ENCODE peak calls at places on chromosomes 1 and 21, in ten cellular contexts. One of them, this sample, is unnamed.

GRCh38 chr1:157096881-157097280 is 2.7 kb downstream of the ETV3L start:
- DNase-seq in NT2/D1: no peak
- DNase-seq in cardiac muscle cell: no peak
- DNase-seq in tibial artery: no peak
- DNase-seq in K562: no peak
- DNase-seq in CD8-positive, alpha-beta memory T cell: no peak
- DNase-seq in aorta: no peak
- DNase-seq in breast epithelium: no peak
- DNase-seq in suprapubic skin: no peak
- DNase-seq in pancreas: no peak
- DNase-seq in this sample: no peak

GRCh38 chr1:222928212-222928611 is 113.4 kb downstream of the DISP1 start:
- DNase-seq in NT2/D1: peak; percentile 89
- DNase-seq in cardiac muscle cell: peak; percentile 91
- DNase-seq in tibial artery: peak; percentile 40
- DNase-seq in K562: peak; percentile 10
- DNase-seq in CD8-positive, alpha-beta memory T cell: no peak
- DNase-seq in aorta: no peak
- DNase-seq in breast epithelium: no peak
- DNase-seq in suprapubic skin: peak; percentile 63
- DNase-seq in pancreas: peak; percentile 76
- DNase-seq in this sample: peak; percentile 65

GRCh38 chr1:27862671-27863551 is 9.4 kb upstream of the THEMIS2 start:
- DNase-seq in NT2/D1: peak; percentile 46
- DNase-seq in cardiac muscle cell: no peak
- DNase-seq in tibial artery: peak; percentile 86
- DNase-seq in K562: peak; percentile 50
- DNase-seq in CD8-positive, alpha-beta memory T cell: no peak
- DNase-seq in aorta: no peak
- DNase-seq in breast epithelium: no peak
- DNase-seq in suprapubic skin: no peak
- DNase-seq in pancreas: peak; percentile 25
- DNase-seq in this sample: peak; percentile 59

GRCh38 chr1:1023700-1024099 is 3.8 kb downstream of the AGRN start:
- DNase-seq in NT2/D1: no peak
- DNase-seq in cardiac muscle cell: no peak
- DNase-seq in tibial artery: no peak
- DNase-seq in K562: no peak
- DNase-seq in CD8-positive, alpha-beta memory T cell: no peak
- DNase-seq in aorta: no peak
- DNase-seq in breast epithelium: no peak
- DNase-seq in suprapubic skin: no peak
- DNase-seq in pancreas: no peak
- DNase-seq in this sample: no peak

GRCh38 chr1:219567341-219567947 is 45.5 kb downstream of the ZC3H11B start:
- DNase-seq in NT2/D1: no peak
- DNase-seq in cardiac muscle cell: peak; percentile 56
- DNase-seq in tibial artery: no peak
- DNase-seq in K562: peak; percentile 47
- DNase-seq in CD8-positive, alpha-beta memory T cell: no peak
- DNase-seq in aorta: no peak
- DNase-seq in breast epithelium: no peak
- DNase-seq in suprapubic skin: no peak
- DNase-seq in pancreas: no peak
- DNase-seq in this sample: no peak

GRCh38 chr21:32795802-32796489 is 24.4 kb upstream of the PAXBP1 start:
- DNase-seq in NT2/D1: no peak
- DNase-seq in cardiac muscle cell: no peak
- DNase-seq in tibial artery: no peak
- DNase-seq in K562: no peak
- DNase-seq in CD8-positive, alpha-beta memory T cell: no peak
- DNase-seq in aorta: no peak
- DNase-seq in breast epithelium: no peak
- DNase-seq in suprapubic skin: no peak
- DNase-seq in pancreas: no peak
- DNase-seq in this sample: no peak

GRCh38 chr1:97827887-97828286 is 92.9 kb downstream of the DPYD start:
- DNase-seq in NT2/D1: no peak
- DNase-seq in cardiac muscle cell: no peak
- DNase-seq in tibial artery: no peak
- DNase-seq in K562: no peak
- DNase-seq in CD8-positive, alpha-beta memory T cell: no peak
- DNase-seq in aorta: no peak
- DNase-seq in breast epithelium: no peak
- DNase-seq in suprapubic skin: no peak
- DNase-seq in pancreas: no peak
- DNase-seq in this sample: no peak

GRCh38 chr1:54173681-54174080 is 20.9 kb upstream of the CDCP2 start:
- DNase-seq in NT2/D1: no peak
- DNase-seq in cardiac muscle cell: peak; percentile 34
- DNase-seq in tibial artery: no peak
- DNase-seq in K562: no peak
- DNase-seq in CD8-positive, alpha-beta memory T cell: no peak
- DNase-seq in aorta: no peak
- DNase-seq in breast epithelium: no peak
- DNase-seq in suprapubic skin: no peak
- DNase-seq in pancreas: no peak
- DNase-seq in this sample: no peak

DNA sequence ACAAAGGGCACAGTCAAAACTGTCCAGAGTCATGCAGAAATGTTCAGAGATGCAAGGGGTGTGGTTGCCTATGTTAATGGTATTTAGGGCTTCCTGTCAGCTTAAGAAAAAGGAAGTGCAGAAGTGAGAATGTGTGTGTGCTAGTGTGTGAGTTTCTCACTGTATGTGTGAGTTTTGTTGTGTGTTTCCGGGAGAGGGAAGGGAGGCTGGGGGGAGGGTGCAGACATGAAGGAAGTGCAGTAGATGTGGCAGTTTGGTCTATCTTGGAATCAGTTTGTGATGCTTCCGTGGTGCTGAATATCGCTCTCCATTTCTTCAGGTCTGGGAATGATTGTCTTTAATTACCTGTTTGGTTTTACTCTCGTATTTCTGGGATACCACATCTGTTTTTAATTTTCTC is 16.5 kb upstream of the ATP6V1G3 start:
- DNase-seq in NT2/D1: no peak
- DNase-seq in cardiac muscle cell: no peak
- DNase-seq in tibial artery: peak; percentile 61
- DNase-seq in K562: peak; percentile 53
- DNase-seq in CD8-positive, alpha-beta memory T cell: peak; percentile 84
- DNase-seq in aorta: no peak
- DNase-seq in breast epithelium: no peak
- DNase-seq in suprapubic skin: no peak
- DNase-seq in pancreas: no peak
- DNase-seq in this sample: peak; percentile 21
- H3K4me1 ChIP-seq in NT2/D1: no peaks in the 10 kb centered on the region
- H3K4me1 ChIP-seq in cardiac muscle cell: no peaks in the 10 kb centered on the region
- H3K4me1 ChIP-seq in tibial artery: no peaks in the 10 kb centered on the region
- H3K4me1 ChIP-seq in K562: no peaks in the 10 kb centered on the region
- H3K4me1 ChIP-seq in CD8-positive, alpha-beta memory T cell: peaks cover 82% of the 10 kb centered on the region
- H3K4me1 ChIP-seq in aorta: no peaks in the 10 kb centered on the region
- H3K4me1 ChIP-seq in breast epithelium: no peaks in the 10 kb centered on the region
- H3K4me1 ChIP-seq in suprapubic skin: peaks cover 4% of the 10 kb centered on the region
- H3K4me1 ChIP-seq in pancreas: no peaks in the 10 kb centered on the region
- H3K4me1 ChIP-seq in this sample: no peaks in the 10 kb centered on the region

GRCh38 chr1:227947425-227947677 is 381 bp downstream of the WNT9A start:
- DNase-seq in NT2/D1: no peak
- DNase-seq in cardiac muscle cell: no peak
- DNase-seq in tibial artery: no peak
- DNase-seq in K562: no peak
- DNase-seq in CD8-positive, alpha-beta memory T cell: peak; percentile 41
- DNase-seq in aorta: no peak
- DNase-seq in breast epithelium: peak; percentile 49
- DNase-seq in suprapubic skin: no peak
- DNase-seq in pancreas: no peak
- DNase-seq in this sample: no peak

GRCh38 chr1:227946624-227947424 is 908 bp downstream of the WNT9A start:
- DNase-seq in NT2/D1: peak; percentile 80
- DNase-seq in cardiac muscle cell: peak; percentile 90
- DNase-seq in tibial artery: peak; percentile 60
- DNase-seq in K562: peak; percentile 83
- DNase-seq in CD8-positive, alpha-beta memory T cell: peak; percentile 67
- DNase-seq in aorta: peak; percentile 86
- DNase-seq in breast epithelium: peak; percentile 85
- DNase-seq in suprapubic skin: peak; percentile 75
- DNase-seq in pancreas: peak; percentile 95
- DNase-seq in this sample: peak; percentile 77

GRCh38 chr1:227944066-227944930 is 3.4 kb downstream of the WNT9A start:
- DNase-seq in NT2/D1: no peak
- DNase-seq in cardiac muscle cell: no peak
- DNase-seq in tibial artery: no peak
- DNase-seq in K562: no peak
- DNase-seq in CD8-positive, alpha-beta memory T cell: peak; percentile 35
- DNase-seq in aorta: peak; percentile 52
- DNase-seq in breast epithelium: peak; percentile 49
- DNase-seq in suprapubic skin: peak; percentile 50
- DNase-seq in pancreas: no peak
- DNase-seq in this sample: no peak

GRCh38 chr1:227944931-227945890 is 2.5 kb downstream of the WNT9A start:
- DNase-seq in NT2/D1: no peak
- DNase-seq in cardiac muscle cell: peak; percentile 22
- DNase-seq in tibial artery: no peak
- DNase-seq in K562: no peak
- DNase-seq in CD8-positive, alpha-beta memory T cell: peak; percentile 45
- DNase-seq in aorta: peak; percentile 66
- DNase-seq in breast epithelium: peak; percentile 53
- DNase-seq in suprapubic skin: peak; percentile 63
- DNase-seq in pancreas: peak; percentile 83
- DNase-seq in this sample: peak; percentile 38

DNA sequence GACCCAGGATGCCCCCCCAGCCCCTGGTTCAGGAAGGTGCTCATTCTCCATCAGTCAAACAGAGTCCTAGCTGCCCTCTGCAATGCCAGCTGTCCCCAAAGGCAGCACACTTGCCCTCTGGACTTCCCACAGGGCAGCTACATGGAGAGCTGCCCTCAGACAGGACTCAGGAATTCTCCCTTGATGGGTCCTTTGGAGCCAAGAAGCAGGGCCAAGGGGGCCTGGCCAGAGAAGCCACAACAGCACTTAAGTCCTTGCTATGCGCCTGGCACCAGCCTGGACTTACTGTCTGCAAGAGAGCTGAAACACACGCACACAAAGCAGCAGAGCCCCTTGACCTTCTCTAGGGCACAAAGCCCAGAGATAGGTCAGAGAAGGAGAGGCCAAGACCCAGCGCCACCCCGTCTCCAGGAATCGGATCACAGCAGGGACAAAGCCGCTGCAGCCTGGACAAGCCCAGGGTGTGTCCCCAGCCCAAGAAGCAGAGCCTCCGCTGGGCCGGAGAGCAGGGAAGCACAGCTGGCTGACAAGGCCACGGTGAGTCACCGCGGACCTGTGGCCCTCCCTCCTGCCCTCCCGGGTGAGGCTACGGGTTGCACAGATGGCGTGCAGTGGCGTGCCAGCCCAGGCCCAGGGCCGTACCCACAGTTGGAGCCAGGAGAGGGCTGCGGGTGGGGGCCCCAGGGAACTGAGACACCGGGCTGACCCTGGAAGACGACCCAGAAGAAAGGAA is 1.7 kb downstream of the WNT9A start:
- DNase-seq in NT2/D1: no peak
- DNase-seq in cardiac muscle cell: no peak
- DNase-seq in tibial artery: peak; percentile 63
- DNase-seq in K562: peak; percentile 43
- DNase-seq in CD8-positive, alpha-beta memory T cell: peak; percentile 47
- DNase-seq in aorta: peak; percentile 86
- DNase-seq in breast epithelium: peak; percentile 82
- DNase-seq in suprapubic skin: peak; percentile 83
- DNase-seq in pancreas: peak; percentile 96
- DNase-seq in this sample: peak; percentile 47
- H3K4me3 ChIP-seq in NT2/D1: peak overlapping the region; percentile 81
- H3K4me3 ChIP-seq in cardiac muscle cell: no peak overlapping the region
- H3K4me3 ChIP-seq in tibial artery: peak overlapping the region; percentile 66
- H3K4me3 ChIP-seq in K562: no peak overlapping the region
- H3K4me3 ChIP-seq in CD8-positive, alpha-beta memory T cell: no peak overlapping the region
- H3K4me3 ChIP-seq in aorta: no peak overlapping the region
- H3K4me3 ChIP-seq in breast epithelium: peak overlapping the region; percentile 61
- H3K4me3 ChIP-seq in suprapubic skin: peak overlapping the region; percentile 61
- H3K4me3 ChIP-seq in pancreas: peak overlapping the region; percentile 21
- H3K4me3 ChIP-seq in this sample: no peak overlapping the region

GRCh38 chr1:26160527-26161407 is 1.9 kb downstream of the FAM110D start:
- DNase-seq in NT2/D1: no peak
- DNase-seq in cardiac muscle cell: no peak
- DNase-seq in tibial artery: no peak
- DNase-seq in K562: no peak
- DNase-seq in CD8-positive, alpha-beta memory T cell: peak; percentile 31
- DNase-seq in aorta: peak; percentile 62
- DNase-seq in breast epithelium: no peak
- DNase-seq in suprapubic skin: no peak
- DNase-seq in pancreas: no peak
- DNase-seq in this sample: peak; percentile 30

GRCh38 chr1:26158271-26159112 is at the start of gene FAM110D:
- DNase-seq in NT2/D1: no peak
- DNase-seq in cardiac muscle cell: peak; percentile 41
- DNase-seq in tibial artery: no peak
- DNase-seq in K562: no peak
- DNase-seq in CD8-positive, alpha-beta memory T cell: no peak
- DNase-seq in aorta: no peak
- DNase-seq in breast epithelium: peak; percentile 45
- DNase-seq in suprapubic skin: no peak
- DNase-seq in pancreas: no peak
- DNase-seq in this sample: no peak

GRCh38 chr1:26161408-26162219 is 2.7 kb downstream of the FAM110D start:
- DNase-seq in NT2/D1: no peak
- DNase-seq in cardiac muscle cell: peak; percentile 84
- DNase-seq in tibial artery: peak; percentile 30
- DNase-seq in K562: peak; percentile 89
- DNase-seq in CD8-positive, alpha-beta memory T cell: peak; percentile 57
- DNase-seq in aorta: peak; percentile 89
- DNase-seq in breast epithelium: no peak
- DNase-seq in suprapubic skin: no peak
- DNase-seq in pancreas: peak; percentile 87
- DNase-seq in this sample: peak; percentile 60

GRCh38 chr1:26162220-26162703 is 3.4 kb downstream of the FAM110D start:
- DNase-seq in NT2/D1: no peak
- DNase-seq in cardiac muscle cell: no peak
- DNase-seq in tibial artery: no peak
- DNase-seq in K562: no peak
- DNase-seq in CD8-positive, alpha-beta memory T cell: no peak
- DNase-seq in aorta: no peak
- DNase-seq in breast epithelium: no peak
- DNase-seq in suprapubic skin: no peak
- DNase-seq in pancreas: peak; percentile 57
- DNase-seq in this sample: no peak

GRCh38 chr1:26159113-26160039 is 497 bp downstream of the FAM110D start:
- DNase-seq in NT2/D1: no peak
- DNase-seq in cardiac muscle cell: peak; percentile 54
- DNase-seq in tibial artery: no peak
- DNase-seq in K562: no peak
- DNase-seq in CD8-positive, alpha-beta memory T cell: peak; percentile 14
- DNase-seq in aorta: no peak
- DNase-seq in breast epithelium: peak; percentile 31
- DNase-seq in suprapubic skin: no peak
- DNase-seq in pancreas: no peak
- DNase-seq in this sample: peak; percentile 48
- H3K27me3 ChIP-seq in NT2/D1: peaks cover 95% of the 10 kb centered on the region
- H3K27me3 ChIP-seq in cardiac muscle cell: no peaks in the 10 kb centered on the region
- H3K27me3 ChIP-seq in tibial artery: no peaks in the 10 kb centered on the region
- H3K27me3 ChIP-seq in K562: no peaks in the 10 kb centered on the region
- H3K27me3 ChIP-seq in CD8-positive, alpha-beta memory T cell: peaks cover 18% of the 10 kb centered on the region
- H3K27me3 ChIP-seq in aorta: no peaks in the 10 kb centered on the region
- H3K27me3 ChIP-seq in breast epithelium: peaks cover 4% of the 10 kb centered on the region
- H3K27me3 ChIP-seq in suprapubic skin: peaks cover 38% of the 10 kb centered on the region
- H3K27me3 ChIP-seq in pancreas: no peaks in the 10 kb centered on the region
- H3K27me3 ChIP-seq in this sample: no peaks in the 10 kb centered on the region

DNA sequence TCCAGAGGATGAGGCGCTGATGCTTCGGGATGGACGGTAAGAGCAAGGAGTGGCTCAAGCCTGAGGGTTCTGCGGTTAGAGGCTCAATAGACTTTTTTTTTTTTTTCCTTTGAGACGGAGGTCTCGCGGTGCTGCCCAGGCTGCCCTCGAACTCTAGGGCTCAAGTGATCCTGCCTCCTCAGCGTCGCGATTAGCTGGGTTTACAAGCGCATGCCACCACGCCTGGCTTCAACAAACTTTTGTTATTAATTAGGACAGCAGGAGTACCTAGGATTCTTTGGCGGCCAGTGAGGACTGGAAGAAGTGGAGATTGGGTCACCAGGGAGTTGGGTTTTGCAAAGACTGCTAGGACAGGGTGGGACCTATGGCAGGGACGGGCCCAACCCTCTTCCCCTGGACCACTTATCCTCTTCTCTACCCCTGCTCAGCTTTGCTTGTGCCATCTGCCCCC is 587 bp downstream of the SCNM1 start:
- DNase-seq in NT2/D1: no peak
- DNase-seq in cardiac muscle cell: peak; percentile 49
- DNase-seq in tibial artery: no peak
- DNase-seq in K562: no peak
- DNase-seq in CD8-positive, alpha-beta memory T cell: no peak
- DNase-seq in aorta: peak; percentile 64
- DNase-seq in breast epithelium: no peak
- DNase-seq in suprapubic skin: no peak
- DNase-seq in pancreas: no peak
- DNase-seq in this sample: no peak
- H3K4me1 ChIP-seq in NT2/D1: peaks cover 10% of the 10 kb centered on the region
- H3K4me1 ChIP-seq in cardiac muscle cell: peaks cover 14% of the 10 kb centered on the region
- H3K4me1 ChIP-seq in tibial artery: peaks cover 19% of the 10 kb centered on the region
- H3K4me1 ChIP-seq in K562: peaks cover 10% of the 10 kb centered on the region
- H3K4me1 ChIP-seq in CD8-positive, alpha-beta memory T cell: peaks cover 34% of the 10 kb centered on the region
- H3K4me1 ChIP-seq in aorta: no peaks in the 10 kb centered on the region
- H3K4me1 ChIP-seq in breast epithelium: peaks cover 17% of the 10 kb centered on the region
- H3K4me1 ChIP-seq in suprapubic skin: peaks cover 32% of the 10 kb centered on the region
- H3K4me1 ChIP-seq in pancreas: peaks cover 8% of the 10 kb centered on the region
- H3K4me1 ChIP-seq in this sample: peaks cover 46% of the 10 kb centered on the region